ENCODE peak calls at places on chromosomes 2 and 18, in seven cellular contexts. K is stimulated activated CD8-positive, alpha-beta memory T cell treated with anti-CD3 and anti-CD28 coated beads, Interleukin-2, amount 100 ng/mL, for 48 hours; A is H9; H is right cardiac atrium; Y is effector memory CD4-positive, alpha-beta T cell; B is activated CD4-positive, alpha-beta memory T cell treated with anti-CD3 and anti-CD28 coated beads for 36 hours; F is non-pigmented ciliary epithelial cell. P is an unnamed sample.

GRCh38 chr18:23992119-23992940 is 22.2 kb upstream of the TTC39C start:
- DNase-seq in K (no peak), A (no peak), H (peak; percentile 35), Y (peak; percentile 56), B (peak; percentile 62), F (no peak), P (peak; percentile 57)

GRCh38 chr2:165312999-165313398 is 73.8 kb downstream of the SCN2A start:
- DNase-seq in K (no peak), A (no peak), H (no peak), Y (no peak), B (no peak), F (no peak), P (no peak)

GRCh38 chr2:19355416-19355821 is 3.0 kb downstream of the OSR1 start:
- DNase-seq in K (no peak), A (no peak), H (no peak), Y (no peak), B (no peak), F (no peak), P (no peak)

GRCh38 chr2:109386004-109386695 is 227.6 kb downstream of the SEPTIN10 start:
- DNase-seq in K (no peak), A (peak; percentile 52), H (peak; percentile 2), Y (no peak), B (no peak), F (no peak), P (no peak)

GRCh38 chr18:48061781-48062570 is 131.5 kb upstream of the SMAD2 start:
- DNase-seq in K (no peak), A (no peak), H (no peak), Y (no peak), B (no peak), F (no peak), P (no peak)

GRCh38 chr2:229057997-229058553 is 213.0 kb downstream of the PID1 start:
- DNase-seq in K (no peak), A (no peak), H (no peak), Y (no peak), B (no peak), F (no peak), P (no peak)

GRCh38 chr2:23757686-23758433 is 169.1 kb downstream of the ATAD2B start:
- DNase-seq in K (no peak), A (no peak), H (no peak), Y (no peak), B (no peak), F (peak; percentile 62), P (no peak)

GRCh38 chr18:23825978-23826405 is 136.7 kb downstream of the LAMA3 start:
- DNase-seq in K (no peak), A (no peak), H (peak; percentile 71), Y (no peak), B (peak; percentile 16), F (peak; percentile 32), P (peak; percentile 21)

GRCh38 chr2:152729844-152730243 is 11.4 kb downstream of the ARL6IP6 start:
- DNase-seq in K (no peak), A (no peak), H (no peak), Y (no peak), B (no peak), F (no peak), P (no peak)

GRCh38 chr18:30727849-30728248 is 314.7 kb downstream of the DSC3 start:
- DNase-seq in K (no peak), A (no peak), H (no peak), Y (no peak), B (no peak), F (no peak), P (no peak)

GRCh38 chr2:124762388-124762787 is 737.3 kb downstream of the CNTNAP5 start:
- DNase-seq in K (no peak), A (no peak), H (no peak), Y (no peak), B (no peak), F (no peak), P (no peak)

GRCh38 chr2:162261032-162261945 is 18.0 kb upstream of the FAP start:
- DNase-seq in K (no peak), A (no peak), H (peak; percentile 57), Y (no peak), B (no peak), F (no peak), P (no peak)

GRCh38 chr2:94986392-94986963 is 39.0 kb upstream of the MAL start:
- DNase-seq in K (no peak), A (peak; percentile 62), H (peak; percentile 56), Y (no peak), B (peak; percentile 57), F (peak; percentile 43), P (peak; percentile 70)

GRCh38 chr18:11689972-11690570 is 1.0 kb downstream of the GNAL start:
- DNase-seq in K (no peak), A (peak; percentile 52), H (no peak), Y (no peak), B (no peak), F (no peak), P (no peak)

GRCh38 chr2:239304533-239305221 is 96.1 kb downstream of the HDAC4 start:
- DNase-seq in K (no peak), A (no peak), H (no peak), Y (no peak), B (no peak), F (no peak), P (no peak)

GRCh38 chr2:162798407-162798806 is 40.2 kb downstream of the KCNH7 start:
- DNase-seq in K (no peak), A (no peak), H (no peak), Y (no peak), B (no peak), F (no peak), P (no peak)

GRCh38 chr2:239940861-239941570 is 84.1 kb downstream of the NDUFA10 start:
- DNase-seq in K (no peak), A (no peak), H (no peak), Y (no peak), B (no peak), F (no peak), P (no peak)

P was measured in activated CD4-positive, alpha-beta T cell treated with anti-CD3 and anti-CD28 coated beads for 36 hours.